ENCODE peak calls at places on chromosome 15, in eight cellular contexts. R is spleen, Y is choroid plexus epithelial cell, W is cardiac fibroblast, Z is left ventricle myocardium inferior, C is IMR-90, M is ovary, K is heart left ventricle. X is an unnamed sample.

GRCh38 chr15:29815705-29816042 is 6.6 kb downstream of the TJP1 start:
- DNase-seq in R (no peak), Y (no peak), W (no peak), Z (no peak), C (no peak), M (no peak), K (no peak), X (no peak)

GRCh38 chr15:68515371-68516095 is 63.3 kb upstream of the CORO2B start:
- DNase-seq in R (no peak), Y (no peak), W (no peak), Z (no peak), C (no peak), M (no peak), K (no peak), X (no peak)

GRCh38 chr15:79853492-79854328 is 43.1 kb downstream of the MTHFS start:
- DNase-seq in R (peak), Y (peak), W (peak), Z (peak), C (peak), M (peak), K (peak), X (peak)

GRCh38 chr15:67172172-67172571 is 82.3 kb downstream of the AAGAB start:
- DNase-seq in R (no peak), Y (no peak), W (no peak), Z (no peak), C (peak), M (no peak), K (no peak), X (no peak)

GRCh38 chr15:90644946-90645725 is 72.0 kb upstream of the BLM start:
- DNase-seq in R (no peak), Y (no peak), W (no peak), Z (no peak), C (no peak), M (no peak), K (no peak), X (no peak)

GRCh38 chr15:38299216-38299615 is 46.6 kb downstream of the SPRED1 start:
- DNase-seq in R (no peak), Y (peak), W (peak), Z (no peak), C (peak), M (no peak), K (no peak), X (no peak)

GRCh38 chr15:97706059-97706458 is 254.4 kb upstream of the ARRDC4 start:
- DNase-seq in R (no peak), Y (no peak), W (no peak), Z (no peak), C (no peak), M (no peak), K (no peak), X (no peak)

GRCh38 chr15:90706394-90707327 is 10.5 kb upstream of the BLM start:
- DNase-seq in R (no peak), Y (no peak), W (no peak), Z (no peak), C (no peak), M (no peak), K (no peak), X (no peak)

GRCh38 chr15:59017459-59017858 is 30.0 kb downstream of the RNF111 start:
- DNase-seq in R (no peak), Y (no peak), W (no peak), Z (no peak), C (no peak), M (no peak), K (no peak), X (no peak)

GRCh38 chr15:70835415-70835814 is 18.5 kb downstream of the LARP6 start:
- DNase-seq in R (no peak), Y (no peak), W (no peak), Z (peak), C (no peak), M (peak), K (peak), X (no peak)

GRCh38 chr15:23853291-23853690 is 166.2 kb upstream of the NDN start:
- DNase-seq in R (no peak), Y (no peak), W (no peak), Z (no peak), C (peak), M (no peak), K (no peak), X (no peak)

GRCh38 chr15:77821188-77821958 is 188.7 kb upstream of the LINGO1 start:
- DNase-seq in R (no peak), Y (peak), W (peak), Z (peak), C (peak), M (peak), K (peak), X (peak)

GRCh38 chr15:99963096-99963825 is 230.0 kb upstream of the LYSMD4 start:
- DNase-seq in R (peak), Y (no peak), W (peak), Z (no peak), C (no peak), M (no peak), K (peak), X (no peak)

GRCh38 chr15:93861956-93862741 is 369.2 kb upstream of the MCTP2 start:
- DNase-seq in R (no peak), Y (no peak), W (no peak), Z (no peak), C (no peak), M (no peak), K (no peak), X (no peak)

GRCh38 chr15:83746231-83746630 is 92.3 kb downstream of the ADAMTSL3 start:
- DNase-seq in R (no peak), Y (no peak), W (no peak), Z (no peak), C (no peak), M (no peak), K (no peak), X (no peak)
- H3K4me3 ChIP-seq in R (no peak), Y (no peak), W (no peak), Z (no peak), C (no peak), M (no peak), K (no peak), X (no peak)

GRCh38 chr15:65286704-65287514 is at the start of gene PARP16:
- DNase-seq in R (peak), Y (peak), W (peak), Z (peak), C (peak), M (peak), K (peak), X (peak)
- TF ChIP-seq CTCF in R (peak), Y (peak), W (no peak), Z (peak), C (peak), M (peak), K (peak), X (peak)

DNA sequence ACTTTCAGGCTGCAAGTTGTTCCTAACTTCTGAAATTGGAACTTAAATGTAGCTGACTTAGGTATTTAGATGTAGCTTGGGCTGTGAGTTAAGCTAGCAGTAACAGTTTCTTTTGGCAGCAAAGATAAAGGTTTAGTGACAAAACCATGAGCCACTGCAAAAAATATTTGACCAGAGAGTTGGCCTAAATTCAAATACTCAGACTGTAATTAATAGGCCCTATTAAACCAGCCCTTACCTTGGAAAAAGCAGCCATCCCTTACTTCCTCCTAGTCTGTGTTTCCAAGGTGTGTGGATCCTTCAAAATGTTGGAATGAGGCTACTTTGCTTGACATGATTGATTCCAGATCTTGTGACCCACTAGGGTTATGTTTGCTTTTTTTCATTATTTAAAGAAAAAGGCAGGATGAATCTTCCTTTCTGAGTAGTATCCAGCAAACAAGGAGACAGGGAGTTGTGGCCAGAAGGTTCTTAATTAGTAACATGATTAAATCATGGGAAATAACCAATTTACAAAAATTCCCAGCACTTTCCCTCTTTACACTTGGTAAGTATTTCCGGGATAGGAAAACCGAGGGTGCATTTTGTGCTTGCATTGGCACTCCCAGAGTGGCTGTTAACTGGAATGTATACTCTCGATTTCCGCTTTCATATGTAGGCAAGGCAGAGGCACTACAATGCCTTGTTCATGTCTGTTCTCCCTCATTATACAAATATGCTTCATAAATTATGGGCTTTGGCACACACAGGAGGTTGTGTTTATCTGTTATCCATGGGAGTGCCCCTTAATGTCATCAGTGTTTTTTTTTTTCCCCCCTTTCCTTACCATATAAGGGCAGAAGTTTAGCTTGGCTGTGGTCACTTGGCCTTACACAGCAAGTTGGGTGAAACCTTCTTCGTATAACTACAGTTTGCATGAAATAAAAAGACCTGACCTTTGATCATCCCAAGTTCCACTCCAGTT is 8.5 kb downstream of the TPM1 start:
- DNase-seq in R (no peak), Y (peak), W (peak), Z (no peak), C (peak), M (no peak), K (no peak), X (no peak)
- H3K4me3 ChIP-seq in R (no peak), Y (no peak), W (no peak), Z (peak), C (no peak), M (no peak), K (peak), X (no peak)

GRCh38 chr15:42102646-42103235 is 8.4 kb upstream of the PLA2G4D start:
- DNase-seq in R (peak), Y (peak), W (peak), Z (no peak), C (peak), M (no peak), K (no peak), X (peak)
- TF ChIP-seq CTCF in R (no peak), Y (no peak), W (no peak), Z (no peak), C (no peak), M (no peak), K (no peak), X (no peak)

GRCh38 chr15:27541581-27541980 is 557.5 kb downstream of the OCA2 start:
- DNase-seq in R (no peak), Y (no peak), W (no peak), Z (no peak), C (no peak), M (no peak), K (no peak), X (no peak)

GRCh38 chr15:27550635-27551034 is 548.5 kb downstream of the OCA2 start:
- DNase-seq in R (no peak), Y (no peak), W (no peak), Z (no peak), C (no peak), M (no peak), K (no peak), X (no peak)

GRCh38 chr15:27549796-27550195 is 549.3 kb downstream of the OCA2 start:
- DNase-seq in R (no peak), Y (no peak), W (no peak), Z (no peak), C (no peak), M (no peak), K (no peak), X (no peak)

DNA sequence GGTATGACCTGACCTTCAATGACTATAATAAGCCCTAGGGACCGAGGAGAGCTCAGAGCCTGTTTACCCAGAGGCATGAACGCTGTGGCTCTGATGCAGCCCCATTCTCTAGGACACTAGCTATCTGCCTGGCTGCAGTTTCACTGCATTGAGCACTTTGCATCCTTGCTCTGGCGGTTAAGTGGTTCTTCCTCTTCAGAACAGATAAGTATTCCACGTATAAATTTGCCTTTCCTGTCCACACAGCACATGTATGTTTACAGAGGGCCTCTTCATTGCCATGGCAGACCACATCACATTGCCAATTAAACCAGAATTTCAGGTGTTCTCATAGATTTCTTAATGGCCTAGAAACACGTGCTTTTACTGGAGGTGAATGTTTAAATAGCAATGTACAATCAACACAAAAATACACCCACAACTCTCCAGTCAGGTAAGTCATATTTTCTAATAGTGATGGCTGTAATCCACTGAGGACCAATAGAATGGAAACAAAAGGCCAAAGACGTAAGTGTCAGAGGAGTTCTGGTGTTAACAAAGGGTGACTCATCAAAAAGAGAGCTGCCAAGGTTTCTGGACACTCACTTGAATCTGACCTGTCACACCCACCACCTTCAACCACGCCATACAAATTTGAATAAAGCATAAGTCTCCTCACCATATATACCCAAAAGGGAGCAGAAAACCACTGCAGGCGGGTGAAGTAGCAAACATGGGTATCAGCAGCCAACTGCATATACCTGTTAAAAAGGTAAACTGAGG is 553.4 kb downstream of the OCA2 start:
- DNase-seq in R (no peak), Y (no peak), W (no peak), Z (no peak), C (no peak), M (no peak), K (no peak), X (no peak)
- H3K4me3 ChIP-seq in R (no peak), Y (no peak), W (no peak), Z (no peak), C (no peak), M (no peak), K (no peak), X (no peak)

GRCh38 chr15:56425276-56425675 is 39.7 kb downstream of the MNS1 start:
- DNase-seq in R (no peak), Y (no peak), W (no peak), Z (no peak), C (no peak), M (no peak), K (no peak), X (no peak)

GRCh38 chr15:56425976-56426375 is 39.0 kb downstream of the MNS1 start:
- DNase-seq in R (no peak), Y (no peak), W (no peak), Z (no peak), C (no peak), M (no peak), K (no peak), X (no peak)

GRCh38 chr15:56432304-56432703 is 32.6 kb downstream of the MNS1 start:
- DNase-seq in R (no peak), Y (no peak), W (no peak), Z (no peak), C (no peak), M (no peak), K (no peak), X (no peak)

GRCh38 chr15:56428821-56429458 is 36.0 kb downstream of the MNS1 start:
- DNase-seq in R (no peak), Y (peak), W (peak), Z (no peak), C (peak), M (no peak), K (no peak), X (peak)
- TF ChIP-seq CTCF in R (peak), Y (peak), W (peak), Z (peak), C (peak), M (peak), K (peak), X (peak)

GRCh38 chr15:43521419-43521818 is 4.0 kb downstream of the MAP1A start:
- DNase-seq in R (no peak), Y (no peak), W (no peak), Z (no peak), C (no peak), M (no peak), K (no peak), X (no peak)

GRCh38 chr15:43520138-43520537 is 2.7 kb downstream of the MAP1A start:
- DNase-seq in R (no peak), Y (no peak), W (no peak), Z (no peak), C (no peak), M (no peak), K (no peak), X (no peak)

GRCh38 chr15:43518073-43518761 is 809 bp downstream of the MAP1A start:
- DNase-seq in R (no peak), Y (peak), W (peak), Z (no peak), C (peak), M (peak), K (peak), X (peak)

GRCh38 chr15:43517354-43518072 is at the start of gene MAP1A:
- DNase-seq in R (no peak), Y (peak), W (peak), Z (peak), C (peak), M (peak), K (peak), X (peak)

GRCh38 chr15:43519207-43519606 is 1.8 kb downstream of the MAP1A start:
- DNase-seq in R (no peak), Y (no peak), W (no peak), Z (no peak), C (no peak), M (no peak), K (no peak), X (no peak)
- H3K4me3 ChIP-seq in R (no peak), Y (peak), W (no peak), Z (peak), C (peak), M (no peak), K (no peak), X (no peak)

X was measured in astrocyte of the cerebellum.